ENCODE peak calls at places on chromosomes 11 and 22, in eight cellular contexts. S is stomach, B is BE2C, D is kidney, Z is sigmoid colon, I is GM23338, J is MG63, W is ovary. V is an unnamed sample.

GRCh38 chr11:121535122-121535796 is 82.5 kb upstream of the SORL1-AS1 start:
- DNase-seq in S (no peak), B (no peak), D (no peak), Z (no peak), I (no peak), J (no peak), W (no peak), V (no peak)

GRCh38 chr11:59901306-59901705 is 22.7 kb downstream of the OOSP3 start:
- DNase-seq in S (no peak), B (no peak), D (no peak), Z (no peak), I (no peak), J (peak; percentile 73), W (no peak), V (no peak)

GRCh38 chr11:1879342-1879940 is 12.3 kb downstream of the PRR33 start:
- DNase-seq in S (no peak), B (no peak), D (peak; percentile 69), Z (peak; percentile 64), I (no peak), J (no peak), W (no peak), V (peak; percentile 52)

GRCh38 chr22:42997577-42997976 is 17.4 kb downstream of the PACSIN2 start:
- DNase-seq in S (no peak), B (no peak), D (no peak), Z (peak; percentile 45), I (no peak), J (no peak), W (no peak), V (no peak)

GRCh38 chr22:17477401-17477833 is 85.9 kb upstream of the SLC25A18 start:
- DNase-seq in S (no peak), B (no peak), D (no peak), Z (peak; percentile 82), I (peak; percentile 61), J (peak; percentile 4), W (peak; percentile 26), V (no peak)

GRCh38 chr11:65147352-65148075 is 13.2 kb upstream of the SYVN1 start:
- DNase-seq in S (no peak), B (no peak), D (no peak), Z (no peak), I (no peak), J (no peak), W (no peak), V (no peak)

GRCh38 chr11:1118755-1119275 is 38.9 kb upstream of the MUC5AC start:
- DNase-seq in S (no peak), B (no peak), D (no peak), Z (peak; percentile 46), I (no peak), J (no peak), W (no peak), V (no peak)

GRCh38 chr22:17633217-17633997 is 4.9 kb upstream of the ATP6V1E1 start:
- DNase-seq in S (no peak), B (no peak), D (no peak), Z (no peak), I (peak; percentile 6), J (peak; percentile 31), W (no peak), V (no peak)

GRCh38 chr11:96279018-96279417 is 64.0 kb downstream of the MAML2 start:
- DNase-seq in S (no peak), B (no peak), D (no peak), Z (no peak), I (no peak), J (no peak), W (no peak), V (no peak)

GRCh38 chr11:70487763-70488162 is 89.4 kb downstream of the CTTN start:
- DNase-seq in S (no peak), B (no peak), D (peak; percentile 23), Z (no peak), I (no peak), J (no peak), W (no peak), V (no peak)

GRCh38 chr11:103959279-103959930 is 77.0 kb upstream of the DDI1 start:
- DNase-seq in S (no peak), B (no peak), D (no peak), Z (no peak), I (no peak), J (peak; percentile 78), W (no peak), V (no peak)

GRCh38 chr11:87366766-87367405 is 329.2 kb downstream of the TMEM135 start:
- DNase-seq in S (no peak), B (no peak), D (no peak), Z (no peak), I (no peak), J (no peak), W (no peak), V (no peak)

GRCh38 chr11:93850585-93851018 is at the start of gene VSTM5:
- DNase-seq in S (no peak), B (no peak), D (no peak), Z (no peak), I (no peak), J (no peak), W (no peak), V (no peak)
- H3K4me3 ChIP-seq in S (peak within 1 kb of the TSS; percentile 62), B (peak within 1 kb of the TSS; percentile 62), D (peak within 1 kb of the TSS; percentile 28), Z (peak within 1 kb of the TSS; percentile 63), I (peak within 1 kb of the TSS; percentile 60), J (no peak within 1 kb of the TSS), W (peak within 1 kb of the TSS; percentile 39), V (peak within 1 kb of the TSS; percentile 44)

GRCh38 chr11:72111803-72112540 is 523 bp downstream of the ANAPC15 start:
- DNase-seq in S (peak; percentile 94), B (peak; percentile 94), D (peak; percentile 96), Z (peak; percentile 99), I (peak; percentile 100), J (peak; percentile 97), W (peak; percentile 90), V (peak; percentile 89)
- H3K36me3 ChIP-seq in S (peaks cover 25% of the 10 kb centered on the region), B (peaks cover 6% of the 10 kb centered on the region), D (no peaks in the 10 kb centered on the region), Z (peaks cover 30% of the 10 kb centered on the region), I (no peaks in the 10 kb centered on the region), J (peaks cover 23% of the 10 kb centered on the region), W (no peaks in the 10 kb centered on the region), V (peaks cover 2% of the 10 kb centered on the region)

GRCh38 chr22:38205261-38206128 is 3.7 kb downstream of the MAFF start:
- DNase-seq in S (no peak), B (no peak), D (peak; percentile 90), Z (peak; percentile 94), I (no peak), J (peak; percentile 67), W (peak; percentile 91), V (peak; percentile 34)
- H3K4me3 ChIP-seq in S (no peak overlapping the region), B (no peak overlapping the region), D (no peak overlapping the region), Z (no peak overlapping the region), I (no peak overlapping the region), J (no peak overlapping the region), W (no peak overlapping the region), V (no peak overlapping the region)

DNA sequence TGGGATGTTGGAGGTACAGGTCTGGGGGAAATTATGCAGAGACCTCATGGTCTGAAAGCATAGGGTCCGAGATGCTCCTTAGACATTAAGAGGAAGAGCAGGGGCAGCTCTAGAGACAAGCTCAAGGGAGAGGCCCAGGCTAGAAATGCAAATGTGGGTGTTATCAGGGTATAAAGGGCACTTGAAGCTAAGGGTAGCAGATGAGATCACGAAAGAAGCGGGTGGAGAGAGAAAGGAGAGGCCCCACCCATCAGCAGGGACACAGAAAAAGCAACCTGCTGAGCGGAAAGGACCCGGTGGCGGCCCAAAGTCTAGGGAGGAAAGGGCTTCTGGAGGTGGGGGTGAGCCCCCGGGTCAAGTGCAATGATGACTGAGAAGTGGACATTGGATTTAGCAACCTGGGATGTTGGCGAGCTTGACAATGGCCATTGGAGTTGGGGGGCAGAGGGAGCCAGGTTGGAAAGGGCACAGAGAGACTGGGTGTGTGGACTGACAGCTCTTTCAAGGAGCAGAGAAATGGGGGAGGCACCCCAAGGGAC is 8.9 kb downstream of the TMPRSS6 start:
- DNase-seq in S (no peak), B (no peak), D (no peak), Z (no peak), I (no peak), J (no peak), W (no peak), V (no peak)
- H3K36me3 ChIP-seq in S (no peaks in the 10 kb centered on the region), B (no peaks in the 10 kb centered on the region), D (no peaks in the 10 kb centered on the region), Z (no peaks in the 10 kb centered on the region), I (no peaks in the 10 kb centered on the region), J (no peaks in the 10 kb centered on the region), W (no peaks in the 10 kb centered on the region), V (no peaks in the 10 kb centered on the region)

GRCh38 chr22:31215018-31215535 is 3.0 kb downstream of the LIMK2 start:
- DNase-seq in S (no peak), B (no peak), D (no peak), Z (no peak), I (no peak), J (no peak), W (no peak), V (no peak)

GRCh38 chr22:31210830-31211503 is 1.1 kb upstream of the LIMK2 start:
- DNase-seq in S (no peak), B (no peak), D (no peak), Z (no peak), I (no peak), J (no peak), W (no peak), V (no peak)

GRCh38 chr22:31211862-31212730 is at the start of gene LIMK2:
- DNase-seq in S (peak; percentile 98), B (peak; percentile 98), D (peak; percentile 98), Z (peak; percentile 96), I (peak; percentile 98), J (peak; percentile 92), W (peak; percentile 97), V (peak; percentile 99)

GRCh38 chr22:31212783-31213626 is 907 bp downstream of the LIMK2 start:
- DNase-seq in S (no peak), B (no peak), D (no peak), Z (no peak), I (peak; percentile 40), J (no peak), W (no peak), V (peak; percentile 42)

GRCh38 chr22:31211504-31211861 is 615 bp upstream of the LIMK2 start:
- DNase-seq in S (no peak), B (no peak), D (no peak), Z (no peak), I (no peak), J (no peak), W (no peak), V (no peak)
- H3K4me3 ChIP-seq in S (peak overlapping the region; percentile 85), B (peak overlapping the region; percentile 89), D (peak overlapping the region; percentile 66), Z (peak overlapping the region; percentile 66), I (peak overlapping the region; percentile 97), J (peak overlapping the region; percentile 98), W (peak overlapping the region; percentile 68), V (peak overlapping the region; percentile 13)

V was measured in H7.